ENCODE peak calls at places on chromosomes 4 and X, in ten cellular contexts. M is OCI-LY7, T is cardiac fibroblast, E is mucosa of descending colon, S is fibroblast of lung, K is A549, J is AG04449, Z is foreskin fibroblast, G is AG10803, L is NB4. P is an unnamed sample.

GRCh38 chrX:7574325-7574724 is 268.6 kb upstream of the VCX start:
- DNase-seq in G (no peak), M (peak; percentile 10), T (peak; percentile 13), L (peak; percentile 42), E (no peak), K (no peak), J (no peak), S (no peak), Z (peak; percentile 33), P (no peak)

GRCh38 chrX:19840899-19841648 is 46.3 kb downstream of the SH3KBP1 start:
- DNase-seq in E (no peak), T (no peak), J (no peak), K (no peak), S (no peak), Z (no peak), G (no peak), M (peak; percentile 55), L (peak; percentile 82), P (no peak)

GRCh38 chr4:8534129-8534528 is 46.1 kb upstream of the GPR78 start:
- DNase-seq in J (no peak), G (peak; percentile 37), L (no peak), M (no peak), E (peak; percentile 42), K (no peak), S (peak; percentile 15), Z (no peak), T (no peak), P (peak; percentile 91)

GRCh38 chrX:31227250-31227649 is 155.4 kb upstream of the FTHL17 start:
- DNase-seq in J (no peak), S (no peak), L (no peak), G (peak; percentile 80), M (no peak), E (no peak), Z (peak; percentile 80), K (no peak), T (peak; percentile 43), P (no peak)

GRCh38 chr4:87057835-87058234 is 123.0 kb downstream of the AFF1 start:
- DNase-seq in E (no peak), K (no peak), Z (peak; percentile 41), M (no peak), G (no peak), L (no peak), S (peak; percentile 53), T (no peak), J (no peak), P (no peak)

GRCh38 chrX:15206306-15206705 is 63.6 kb downstream of the ASB9 start:
- DNase-seq in T (no peak), Z (no peak), S (no peak), J (no peak), E (no peak), L (no peak), M (no peak), G (no peak), K (no peak), P (no peak)

GRCh38 chr4:180932365-180933001 is 1310.7 kb upstream of the TENM3 start:
- DNase-seq in Z (no peak), G (peak; percentile 26), E (no peak), J (no peak), K (no peak), S (peak; percentile 55), L (no peak), M (peak; percentile 21), T (no peak), P (no peak)

GRCh38 chr4:155005395-155006087 is 202.9 kb upstream of the NPY2R start:
- DNase-seq in T (peak; percentile 66), G (peak; percentile 24), L (no peak), E (no peak), K (no peak), M (no peak), J (no peak), Z (peak; percentile 65), S (peak; percentile 72), P (peak; percentile 51)

GRCh38 chr4:168674077-168674747 is 177.4 kb downstream of the PALLD start:
- DNase-seq in Z (peak; percentile 39), S (peak; percentile 82), T (no peak), K (peak; percentile 18), E (no peak), J (no peak), L (no peak), M (no peak), G (no peak), P (no peak)

GRCh38 chr4:94345267-94345666 is 2.6 kb upstream of the HPGDS start:
- DNase-seq in L (no peak), T (no peak), Z (no peak), G (no peak), S (no peak), M (no peak), K (no peak), J (no peak), E (no peak), P (no peak)

GRCh38 chrX:68398286-68398685 is 35.0 kb downstream of the OPHN1 start:
- DNase-seq in Z (no peak), J (no peak), S (no peak), G (peak; percentile 59), E (no peak), M (no peak), K (no peak), T (no peak), L (no peak), P (no peak)

DNA sequence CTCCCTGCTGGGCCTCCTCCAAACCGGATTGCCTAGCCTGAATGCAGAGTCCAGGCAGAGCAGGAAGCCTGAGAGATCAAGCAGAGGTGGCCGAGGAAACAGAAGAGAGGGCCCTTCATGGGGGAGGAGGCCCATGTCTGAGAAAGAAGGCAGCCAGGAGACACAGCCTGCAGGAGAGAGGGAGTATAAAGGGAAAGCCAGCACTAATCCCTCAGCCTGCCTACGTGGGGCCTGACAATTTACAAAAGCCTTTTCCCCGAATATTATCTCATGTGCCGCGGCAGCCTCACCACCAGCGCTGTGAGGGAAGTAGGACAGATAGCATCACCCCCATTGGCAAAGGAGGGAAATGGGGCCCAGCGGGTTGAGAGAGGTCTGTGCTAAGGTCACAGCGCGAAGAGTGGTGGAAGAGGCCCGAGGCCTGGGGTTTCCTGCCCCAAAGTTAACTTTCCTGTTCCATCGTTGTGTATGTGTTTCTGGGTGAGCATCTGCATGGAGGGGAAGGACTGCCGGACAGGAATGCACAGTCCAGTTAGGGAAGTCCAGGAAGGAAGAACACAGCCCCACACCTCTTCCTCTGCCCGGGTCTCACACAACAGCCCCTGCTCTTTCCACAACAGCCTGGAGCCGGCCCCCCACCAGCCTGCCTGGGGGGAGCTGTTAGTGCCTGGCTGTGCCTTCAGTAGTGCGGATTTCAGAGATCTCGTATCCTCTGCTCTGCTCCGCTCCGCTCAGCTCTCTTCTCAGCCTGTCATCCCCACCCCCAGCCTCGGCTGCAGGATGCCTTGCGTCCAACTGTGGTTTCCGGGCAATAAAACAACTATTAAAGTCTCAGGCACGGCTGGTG is 50.9 kb upstream of the BCOR start:
- DNase-seq in M (peak; percentile 80), J (no peak), K (no peak), E (no peak), Z (no peak), L (peak; percentile 90), G (no peak), S (no peak), T (no peak), P (no peak)
- H3K4me3 ChIP-seq in M (peak overlapping the region; percentile 58), J (no peak overlapping the region), K (no peak overlapping the region), E (no peak overlapping the region), Z (no peak overlapping the region), L (peak overlapping the region; percentile 49), G (no peak overlapping the region), S (no peak overlapping the region), T (no peak overlapping the region), P (no peak overlapping the region)

DNA sequence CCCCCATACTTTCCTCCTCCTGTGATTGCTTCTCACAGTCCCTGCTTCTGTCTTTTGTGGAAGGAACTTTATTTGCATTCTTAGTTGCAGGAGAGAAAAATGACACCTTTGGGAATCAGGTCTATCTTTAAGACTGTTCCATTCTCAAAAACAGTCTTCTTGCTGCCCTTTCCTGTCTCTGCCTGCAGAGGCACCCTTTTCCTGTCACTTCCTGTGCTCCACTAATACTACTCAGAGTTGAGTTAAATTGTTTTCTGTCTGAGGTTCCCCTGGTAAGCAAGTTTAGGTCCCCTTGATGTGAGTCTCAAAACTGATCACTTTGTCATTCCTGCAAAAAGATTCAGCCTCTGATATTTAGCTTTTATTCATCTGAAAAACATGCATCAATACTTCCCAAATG is 208.8 kb upstream of the CLNK start:
- DNase-seq in Z (peak; percentile 1), T (no peak), G (no peak), J (no peak), S (no peak), M (peak; percentile 5), K (no peak), L (no peak), E (no peak), P (no peak)
- TF ChIP-seq CTCF in Z (no peak), T (peak; percentile 26), G (peak; percentile 11), J (peak; percentile 9), S (peak; percentile 49), M (peak; percentile 64), K (no peak), L (peak; percentile 40), E (no peak), P (peak; percentile 46)

DNA sequence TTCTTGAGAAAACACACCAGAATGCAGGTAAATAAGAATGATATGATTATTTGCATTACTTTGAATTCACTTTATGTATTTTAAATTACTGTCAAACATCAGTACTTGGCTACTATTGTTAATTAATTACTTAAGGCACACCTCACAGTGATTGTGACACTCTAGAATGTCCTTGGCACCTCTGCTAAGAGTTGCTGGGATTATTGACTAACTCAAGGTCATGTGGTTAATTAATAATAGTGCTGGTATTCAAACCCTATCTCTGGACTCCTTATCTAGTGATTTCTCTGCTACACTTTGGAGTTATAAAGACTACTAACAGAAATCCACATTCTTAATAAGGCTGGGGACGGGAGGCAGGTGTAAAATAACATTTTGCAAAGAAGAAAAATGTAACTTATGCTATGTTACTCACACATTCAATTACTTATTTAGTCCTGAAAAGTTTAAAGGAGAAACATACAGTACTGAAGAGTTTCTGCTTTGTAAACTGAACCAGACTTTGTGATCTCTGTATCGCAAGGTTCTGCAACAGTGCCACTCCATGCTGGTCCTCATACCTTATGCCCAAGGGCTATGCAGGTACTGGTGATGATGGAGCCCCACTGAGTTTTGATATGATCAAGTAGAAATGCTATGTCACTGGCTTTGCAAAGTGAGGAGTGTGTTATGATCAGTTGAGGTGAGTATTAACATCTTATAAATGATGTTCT is 242.7 kb downstream of the MID1IP1 start:
- DNase-seq in S (no peak), M (no peak), Z (no peak), T (no peak), J (no peak), K (no peak), G (no peak), E (no peak), L (no peak), P (peak; percentile 4)
- H3K4me3 ChIP-seq in S (no peak overlapping the region), M (no peak overlapping the region), Z (no peak overlapping the region), T (no peak overlapping the region), J (no peak overlapping the region), K (no peak overlapping the region), G (no peak overlapping the region), E (no peak overlapping the region), L (no peak overlapping the region), P (no peak overlapping the region)

DNA sequence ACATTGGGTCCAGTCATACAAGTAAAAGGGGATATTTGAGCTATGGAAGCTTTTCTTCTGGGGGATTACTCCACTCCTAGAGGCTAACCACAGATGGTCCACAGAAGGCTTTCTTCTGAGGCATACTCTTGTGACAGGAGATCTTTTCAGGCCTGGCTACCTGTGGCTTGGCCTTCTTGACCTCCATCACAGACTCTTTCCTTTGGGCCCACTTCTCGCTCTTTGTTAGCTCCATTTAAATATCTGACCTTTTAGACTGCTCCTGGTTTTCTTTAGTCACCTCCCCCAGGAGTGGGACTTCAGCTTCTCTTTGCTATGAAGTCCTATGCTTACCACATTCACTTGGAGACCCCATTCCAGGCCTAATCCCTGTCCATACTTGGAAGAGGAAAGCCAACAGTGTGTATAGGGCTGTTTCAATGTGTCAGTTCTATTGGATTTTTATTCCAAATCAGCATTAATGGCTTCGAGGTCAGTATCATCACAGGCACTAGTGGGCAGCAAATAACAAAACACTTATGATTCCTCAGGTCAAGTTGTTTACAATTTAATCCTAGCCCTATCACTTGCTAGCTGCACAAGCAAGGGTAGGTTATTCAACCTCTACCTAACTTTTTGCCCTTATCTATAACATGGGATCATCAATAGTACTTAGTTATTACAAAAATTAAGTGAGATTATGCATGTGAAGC is 26.3 kb downstream of the GPC3 start:
- DNase-seq in K (no peak), G (no peak), S (peak; percentile 15), M (no peak), Z (no peak), T (no peak), E (no peak), J (no peak), L (no peak), P (no peak)
- TF ChIP-seq CTCF in K (no peak), G (peak; percentile 18), S (peak; percentile 15), M (no peak), Z (no peak), T (no peak), E (no peak), J (no peak), L (no peak), P (peak; percentile 38)

P was measured in epithelial cell of proximal tubule.